ENCODE peak calls at places on chromosomes 1 and 21, in ten cellular contexts. One of them, this sample, is unnamed.
A peak's percentile ranks its signal among the peaks of the same experiment; 100 is the strongest.

GRCh38 chr1:108947871-108948525 is 15.3 kb downstream of the CLCC1 start:
- DNase-seq in NCI-H1105: no peak
- DNase-seq in mucosa of descending colon: no peak
- DNase-seq in memory B cell: no peak
- DNase-seq in myocyte: no peak
- DNase-seq in retina: no peak
- DNase-seq in stimulated activated CD8-positive, alpha-beta memory T cell treated with anti-CD3 and anti-CD28 coated beads, Interleukin-2, amount 100 ng/mL, for 48 hours: no peak
- DNase-seq in HCEC 1CT: no peak
- DNase-seq in T-cell: no peak
- DNase-seq in midbrain: peak; percentile 30
- DNase-seq in this sample: no peak

GRCh38 chr1:163195728-163196448 is 6.8 kb downstream of the RGS5 start:
- DNase-seq in NCI-H1105: no peak
- DNase-seq in mucosa of descending colon: no peak
- DNase-seq in memory B cell: no peak
- DNase-seq in myocyte: no peak
- DNase-seq in retina: no peak
- DNase-seq in stimulated activated CD8-positive, alpha-beta memory T cell treated with anti-CD3 and anti-CD28 coated beads, Interleukin-2, amount 100 ng/mL, for 48 hours: no peak
- DNase-seq in HCEC 1CT: no peak
- DNase-seq in T-cell: no peak
- DNase-seq in midbrain: no peak
- DNase-seq in this sample: no peak

GRCh38 chr1:87201768-87202167 is 126.9 kb upstream of the LMO4 start:
- DNase-seq in NCI-H1105: no peak
- DNase-seq in mucosa of descending colon: no peak
- DNase-seq in memory B cell: no peak
- DNase-seq in myocyte: no peak
- DNase-seq in retina: no peak
- DNase-seq in stimulated activated CD8-positive, alpha-beta memory T cell treated with anti-CD3 and anti-CD28 coated beads, Interleukin-2, amount 100 ng/mL, for 48 hours: no peak
- DNase-seq in HCEC 1CT: no peak
- DNase-seq in T-cell: no peak
- DNase-seq in midbrain: no peak
- DNase-seq in this sample: no peak

GRCh38 chr1:109722920-109723319 is 10.9 kb downstream of the GSTM5 start:
- DNase-seq in NCI-H1105: no peak
- DNase-seq in mucosa of descending colon: no peak
- DNase-seq in memory B cell: no peak
- DNase-seq in myocyte: no peak
- DNase-seq in retina: no peak
- DNase-seq in stimulated activated CD8-positive, alpha-beta memory T cell treated with anti-CD3 and anti-CD28 coated beads, Interleukin-2, amount 100 ng/mL, for 48 hours: no peak
- DNase-seq in HCEC 1CT: no peak
- DNase-seq in T-cell: no peak
- DNase-seq in midbrain: no peak
- DNase-seq in this sample: no peak

GRCh38 chr1:65079941-65080340 is 68.1 kb upstream of the AK4 start:
- DNase-seq in NCI-H1105: no peak
- DNase-seq in mucosa of descending colon: no peak
- DNase-seq in memory B cell: no peak
- DNase-seq in myocyte: no peak
- DNase-seq in retina: no peak
- DNase-seq in stimulated activated CD8-positive, alpha-beta memory T cell treated with anti-CD3 and anti-CD28 coated beads, Interleukin-2, amount 100 ng/mL, for 48 hours: no peak
- DNase-seq in HCEC 1CT: peak; percentile 69
- DNase-seq in T-cell: no peak
- DNase-seq in midbrain: no peak
- DNase-seq in this sample: no peak

GRCh38 chr1:73593379-73593778 is 604.6 kb downstream of the LRRIQ3 start:
- DNase-seq in NCI-H1105: no peak
- DNase-seq in mucosa of descending colon: peak; percentile 80
- DNase-seq in memory B cell: no peak
- DNase-seq in myocyte: peak; percentile 46
- DNase-seq in retina: no peak
- DNase-seq in stimulated activated CD8-positive, alpha-beta memory T cell treated with anti-CD3 and anti-CD28 coated beads, Interleukin-2, amount 100 ng/mL, for 48 hours: no peak
- DNase-seq in HCEC 1CT: peak; percentile 85
- DNase-seq in T-cell: no peak
- DNase-seq in midbrain: no peak
- DNase-seq in this sample: no peak

GRCh38 chr1:87305762-87306161 is 22.9 kb upstream of the LMO4 start:
- DNase-seq in NCI-H1105: no peak
- DNase-seq in mucosa of descending colon: no peak
- DNase-seq in memory B cell: no peak
- DNase-seq in myocyte: no peak
- DNase-seq in retina: peak; percentile 33
- DNase-seq in stimulated activated CD8-positive, alpha-beta memory T cell treated with anti-CD3 and anti-CD28 coated beads, Interleukin-2, amount 100 ng/mL, for 48 hours: no peak
- DNase-seq in HCEC 1CT: no peak
- DNase-seq in T-cell: no peak
- DNase-seq in midbrain: no peak
- DNase-seq in this sample: no peak

GRCh38 chr1:247588060-247588459 is at the start of gene OR2G2:
- DNase-seq in NCI-H1105: no peak
- DNase-seq in mucosa of descending colon: no peak
- DNase-seq in memory B cell: no peak
- DNase-seq in myocyte: no peak
- DNase-seq in retina: no peak
- DNase-seq in stimulated activated CD8-positive, alpha-beta memory T cell treated with anti-CD3 and anti-CD28 coated beads, Interleukin-2, amount 100 ng/mL, for 48 hours: no peak
- DNase-seq in HCEC 1CT: no peak
- DNase-seq in T-cell: no peak
- DNase-seq in midbrain: no peak
- DNase-seq in this sample: no peak

GRCh38 chr1:205447457-205448415 is 8.1 kb downstream of the BLACAT1 start:
- DNase-seq in NCI-H1105: no peak
- DNase-seq in mucosa of descending colon: no peak
- DNase-seq in memory B cell: no peak
- DNase-seq in myocyte: no peak
- DNase-seq in retina: no peak
- DNase-seq in stimulated activated CD8-positive, alpha-beta memory T cell treated with anti-CD3 and anti-CD28 coated beads, Interleukin-2, amount 100 ng/mL, for 48 hours: no peak
- DNase-seq in HCEC 1CT: no peak
- DNase-seq in T-cell: no peak
- DNase-seq in midbrain: no peak
- DNase-seq in this sample: no peak

GRCh38 chr1:160104520-160104885 is 6.1 kb upstream of the IGSF8 start:
- DNase-seq in NCI-H1105: no peak
- DNase-seq in mucosa of descending colon: no peak
- DNase-seq in memory B cell: no peak
- DNase-seq in myocyte: no peak
- DNase-seq in retina: no peak
- DNase-seq in stimulated activated CD8-positive, alpha-beta memory T cell treated with anti-CD3 and anti-CD28 coated beads, Interleukin-2, amount 100 ng/mL, for 48 hours: no peak
- DNase-seq in HCEC 1CT: no peak
- DNase-seq in T-cell: no peak
- DNase-seq in midbrain: peak; percentile 25
- DNase-seq in this sample: no peak

GRCh38 chr21:35641271-35642016 is 418.9 kb downstream of the SETD4 start:
- DNase-seq in NCI-H1105: no peak
- DNase-seq in mucosa of descending colon: no peak
- DNase-seq in memory B cell: no peak
- DNase-seq in myocyte: peak; percentile 56
- DNase-seq in retina: no peak
- DNase-seq in stimulated activated CD8-positive, alpha-beta memory T cell treated with anti-CD3 and anti-CD28 coated beads, Interleukin-2, amount 100 ng/mL, for 48 hours: no peak
- DNase-seq in HCEC 1CT: peak; percentile 75
- DNase-seq in T-cell: no peak
- DNase-seq in midbrain: no peak
- DNase-seq in this sample: no peak

GRCh38 chr1:205335692-205336091 is 14.1 kb upstream of the NUAK2 start:
- DNase-seq in NCI-H1105: peak; percentile 86
- DNase-seq in mucosa of descending colon: peak; percentile 89
- DNase-seq in memory B cell: peak; percentile 85
- DNase-seq in myocyte: peak; percentile 78
- DNase-seq in retina: peak; percentile 82
- DNase-seq in stimulated activated CD8-positive, alpha-beta memory T cell treated with anti-CD3 and anti-CD28 coated beads, Interleukin-2, amount 100 ng/mL, for 48 hours: peak; percentile 73
- DNase-seq in HCEC 1CT: peak; percentile 62
- DNase-seq in T-cell: peak; percentile 78
- DNase-seq in midbrain: peak; percentile 87
- DNase-seq in this sample: peak; percentile 86

GRCh38 chr21:10639123-10639522 is 117.7 kb downstream of the TPTE start:
- DNase-seq in NCI-H1105: no peak
- DNase-seq in mucosa of descending colon: no peak
- DNase-seq in memory B cell: no peak
- DNase-seq in myocyte: no peak
- DNase-seq in retina: no peak
- DNase-seq in stimulated activated CD8-positive, alpha-beta memory T cell treated with anti-CD3 and anti-CD28 coated beads, Interleukin-2, amount 100 ng/mL, for 48 hours: no peak
- DNase-seq in HCEC 1CT: no peak
- DNase-seq in T-cell: no peak
- DNase-seq in midbrain: no peak
- DNase-seq in this sample: no peak

GRCh38 chr1:29559055-29559454 is 322.7 kb downstream of the PTPRU start:
- DNase-seq in NCI-H1105: no peak
- DNase-seq in mucosa of descending colon: no peak
- DNase-seq in memory B cell: no peak
- DNase-seq in myocyte: no peak
- DNase-seq in retina: no peak
- DNase-seq in stimulated activated CD8-positive, alpha-beta memory T cell treated with anti-CD3 and anti-CD28 coated beads, Interleukin-2, amount 100 ng/mL, for 48 hours: no peak
- DNase-seq in HCEC 1CT: no peak
- DNase-seq in T-cell: no peak
- DNase-seq in midbrain: no peak
- DNase-seq in this sample: no peak

GRCh38 chr1:46289976-46290375 is 13.4 kb downstream of the LRRC41 start:
- DNase-seq in NCI-H1105: no peak
- DNase-seq in mucosa of descending colon: no peak
- DNase-seq in memory B cell: no peak
- DNase-seq in myocyte: no peak
- DNase-seq in retina: no peak
- DNase-seq in stimulated activated CD8-positive, alpha-beta memory T cell treated with anti-CD3 and anti-CD28 coated beads, Interleukin-2, amount 100 ng/mL, for 48 hours: no peak
- DNase-seq in HCEC 1CT: no peak
- DNase-seq in T-cell: no peak
- DNase-seq in midbrain: no peak
- DNase-seq in this sample: no peak

GRCh38 chr1:145887631-145888030 is 2.0 kb upstream of the ANKRD35 start:
- DNase-seq in NCI-H1105: no peak
- DNase-seq in mucosa of descending colon: no peak
- DNase-seq in memory B cell: no peak
- DNase-seq in myocyte: peak; percentile 20
- DNase-seq in retina: no peak
- DNase-seq in stimulated activated CD8-positive, alpha-beta memory T cell treated with anti-CD3 and anti-CD28 coated beads, Interleukin-2, amount 100 ng/mL, for 48 hours: no peak
- DNase-seq in HCEC 1CT: no peak
- DNase-seq in T-cell: no peak
- DNase-seq in midbrain: no peak
- DNase-seq in this sample: no peak

GRCh38 chr1:20446796-20447195 is 39.2 kb downstream of the CAMK2N1 start:
- DNase-seq in NCI-H1105: no peak
- DNase-seq in mucosa of descending colon: no peak
- DNase-seq in memory B cell: no peak
- DNase-seq in myocyte: no peak
- DNase-seq in retina: no peak
- DNase-seq in stimulated activated CD8-positive, alpha-beta memory T cell treated with anti-CD3 and anti-CD28 coated beads, Interleukin-2, amount 100 ng/mL, for 48 hours: no peak
- DNase-seq in HCEC 1CT: peak; percentile 76
- DNase-seq in T-cell: no peak
- DNase-seq in midbrain: no peak
- DNase-seq in this sample: no peak

GRCh38 chr1:177424746-177425145 is 254.0 kb downstream of the BRINP2 start:
- DNase-seq in NCI-H1105: no peak
- DNase-seq in mucosa of descending colon: no peak
- DNase-seq in memory B cell: no peak
- DNase-seq in myocyte: peak; percentile 39
- DNase-seq in retina: no peak
- DNase-seq in stimulated activated CD8-positive, alpha-beta memory T cell treated with anti-CD3 and anti-CD28 coated beads, Interleukin-2, amount 100 ng/mL, for 48 hours: no peak
- DNase-seq in HCEC 1CT: no peak
- DNase-seq in T-cell: no peak
- DNase-seq in midbrain: no peak
- DNase-seq in this sample: no peak

GRCh38 chr1:11649237-11649623 is 5.0 kb downstream of the FBXO2 start:
- DNase-seq in NCI-H1105: no peak
- DNase-seq in mucosa of descending colon: no peak
- DNase-seq in memory B cell: no peak
- DNase-seq in myocyte: no peak
- DNase-seq in retina: no peak
- DNase-seq in stimulated activated CD8-positive, alpha-beta memory T cell treated with anti-CD3 and anti-CD28 coated beads, Interleukin-2, amount 100 ng/mL, for 48 hours: no peak
- DNase-seq in HCEC 1CT: no peak
- DNase-seq in T-cell: no peak
- DNase-seq in midbrain: no peak
- DNase-seq in this sample: peak; percentile 58

GRCh38 chr1:25590096-25590824 is 26.3 kb upstream of the MAN1C1 start:
- DNase-seq in NCI-H1105: no peak
- DNase-seq in mucosa of descending colon: no peak
- DNase-seq in memory B cell: no peak
- DNase-seq in myocyte: no peak
- DNase-seq in retina: no peak
- DNase-seq in stimulated activated CD8-positive, alpha-beta memory T cell treated with anti-CD3 and anti-CD28 coated beads, Interleukin-2, amount 100 ng/mL, for 48 hours: no peak
- DNase-seq in HCEC 1CT: no peak
- DNase-seq in T-cell: no peak
- DNase-seq in midbrain: no peak
- DNase-seq in this sample: no peak

GRCh38 chr1:162835157-162835899 is 25.6 kb downstream of the CCDC190 start:
- DNase-seq in NCI-H1105: no peak
- DNase-seq in mucosa of descending colon: no peak
- DNase-seq in memory B cell: no peak
- DNase-seq in myocyte: no peak
- DNase-seq in retina: no peak
- DNase-seq in stimulated activated CD8-positive, alpha-beta memory T cell treated with anti-CD3 and anti-CD28 coated beads, Interleukin-2, amount 100 ng/mL, for 48 hours: no peak
- DNase-seq in HCEC 1CT: no peak
- DNase-seq in T-cell: no peak
- DNase-seq in midbrain: no peak
- DNase-seq in this sample: no peak

GRCh38 chr1:224058303-224058702 is 55.6 kb upstream of the FBXO28 start:
- DNase-seq in NCI-H1105: no peak
- DNase-seq in mucosa of descending colon: no peak
- DNase-seq in memory B cell: no peak
- DNase-seq in myocyte: no peak
- DNase-seq in retina: no peak
- DNase-seq in stimulated activated CD8-positive, alpha-beta memory T cell treated with anti-CD3 and anti-CD28 coated beads, Interleukin-2, amount 100 ng/mL, for 48 hours: no peak
- DNase-seq in HCEC 1CT: peak; percentile 70
- DNase-seq in T-cell: no peak
- DNase-seq in midbrain: no peak
- DNase-seq in this sample: no peak

GRCh38 chr1:64001038-64001437 is 202.4 kb upstream of the UBE2U start:
- DNase-seq in NCI-H1105: no peak
- DNase-seq in mucosa of descending colon: no peak
- DNase-seq in memory B cell: no peak
- DNase-seq in myocyte: no peak
- DNase-seq in retina: no peak
- DNase-seq in stimulated activated CD8-positive, alpha-beta memory T cell treated with anti-CD3 and anti-CD28 coated beads, Interleukin-2, amount 100 ng/mL, for 48 hours: no peak
- DNase-seq in HCEC 1CT: no peak
- DNase-seq in T-cell: no peak
- DNase-seq in midbrain: no peak
- DNase-seq in this sample: no peak

GRCh38 chr1:228802386-228803221 is 67.3 kb downstream of the RHOU start:
- DNase-seq in NCI-H1105: no peak
- DNase-seq in mucosa of descending colon: no peak
- DNase-seq in memory B cell: no peak
- DNase-seq in myocyte: no peak
- DNase-seq in retina: no peak
- DNase-seq in stimulated activated CD8-positive, alpha-beta memory T cell treated with anti-CD3 and anti-CD28 coated beads, Interleukin-2, amount 100 ng/mL, for 48 hours: no peak
- DNase-seq in HCEC 1CT: no peak
- DNase-seq in T-cell: no peak
- DNase-seq in midbrain: peak; percentile 31
- DNase-seq in this sample: no peak

GRCh38 chr1:81543764-81544163 is 257.0 kb upstream of the ADGRL2 start:
- DNase-seq in NCI-H1105: no peak
- DNase-seq in mucosa of descending colon: no peak
- DNase-seq in memory B cell: no peak
- DNase-seq in myocyte: no peak
- DNase-seq in retina: no peak
- DNase-seq in stimulated activated CD8-positive, alpha-beta memory T cell treated with anti-CD3 and anti-CD28 coated beads, Interleukin-2, amount 100 ng/mL, for 48 hours: no peak
- DNase-seq in HCEC 1CT: no peak
- DNase-seq in T-cell: no peak
- DNase-seq in midbrain: no peak
- DNase-seq in this sample: no peak

GRCh38 chr1:33295450-33296081 is 25.3 kb downstream of the A3GALT2 start:
- DNase-seq in NCI-H1105: peak; percentile 67
- DNase-seq in mucosa of descending colon: peak; percentile 95
- DNase-seq in memory B cell: peak; percentile 93
- DNase-seq in myocyte: peak; percentile 86
- DNase-seq in retina: peak; percentile 88
- DNase-seq in stimulated activated CD8-positive, alpha-beta memory T cell treated with anti-CD3 and anti-CD28 coated beads, Interleukin-2, amount 100 ng/mL, for 48 hours: peak; percentile 81
- DNase-seq in HCEC 1CT: peak; percentile 62
- DNase-seq in T-cell: peak; percentile 90
- DNase-seq in midbrain: peak; percentile 90
- DNase-seq in this sample: peak; percentile 86